ENCODE peak calls at places on chromosomes 3 and 15, in ten cellular contexts. Y is upper lobe of right lung; T is naive thymus-derived CD4-positive, alpha-beta T cell; I is A549; A is upper lobe of left lung; B is CD8-positive, alpha-beta T cell; C is SK-N-SH; V is WERI-Rb-1; N is lower lobe of right lung; Z is HepG2. L is an unnamed sample. For H3K9me3, the result is how much of the 10 kb centered on the place peaks cover.

GRCh38 chr15:99019558-99020540 is 12.3 kb upstream of the PGPEP1L start:
- DNase-seq in Y (no peak), T (no peak), I (peak), A (no peak), B (no peak), C (no peak), V (no peak), N (no peak), Z (peak), L (no peak)

GRCh38 chr15:92839696-92840095 is 60.4 kb upstream of the CHD2 start:
- DNase-seq in Y (no peak), T (no peak), I (no peak), A (no peak), B (no peak), C (no peak), V (no peak), N (no peak), Z (no peak), L (no peak)

GRCh38 chr3:45870099-45870498 is 16.2 kb upstream of the CCR9 start:
- DNase-seq in Y (no peak), T (peak), I (no peak), A (no peak), B (peak), C (no peak), V (no peak), N (no peak), Z (no peak), L (peak)

GRCh38 chr3:79202471-79203143 is 565.2 kb downstream of the ROBO1 start:
- DNase-seq in Y (no peak), T (no peak), I (no peak), A (no peak), B (no peak), C (no peak), V (no peak), N (no peak), Z (no peak), L (no peak)

GRCh38 chr3:130601662-130602061 is 84.7 kb downstream of the COL6A6 start:
- DNase-seq in Y (no peak), T (no peak), I (no peak), A (no peak), B (no peak), C (no peak), V (no peak), N (no peak), Z (no peak), L (no peak)

GRCh38 chr3:100045696-100046095 is 68.6 kb downstream of the FILIP1L start:
- DNase-seq in Y (peak), T (no peak), I (no peak), A (no peak), B (no peak), C (no peak), V (no peak), N (no peak), Z (no peak), L (no peak)

GRCh38 chr3:122560680-122561079 is 3.4 kb downstream of the PARP9 start:
- DNase-seq in Y (no peak), T (peak), I (peak), A (no peak), B (peak), C (peak), V (peak), N (no peak), Z (peak), L (peak)

GRCh38 chr3:155753038-155753647 is 8.3 kb upstream of the PLCH1 start:
- DNase-seq in Y (no peak), T (peak), I (peak), A (no peak), B (no peak), C (peak), V (no peak), N (no peak), Z (peak), L (no peak)

GRCh38 chr15:74781673-74782595 is at the start of gene CSK:
- DNase-seq in Y (peak), T (peak), I (peak), A (peak), B (peak), C (peak), V (peak), N (peak), Z (no peak), L (peak)

GRCh38 chr3:176106380-176106779 is 1090.9 kb downstream of the TBL1XR1 start:
- DNase-seq in Y (no peak), T (no peak), I (no peak), A (no peak), B (no peak), C (no peak), V (no peak), N (no peak), Z (no peak), L (no peak)

GRCh38 chr3:194950906-194951628 is 265.4 kb downstream of the FAM43A start:
- DNase-seq in Y (no peak), T (no peak), I (no peak), A (peak), B (no peak), C (no peak), V (no peak), N (no peak), Z (no peak), L (no peak)

GRCh38 chr15:31801152-31801551 is 229.2 kb upstream of the CHRNA7 start:
- DNase-seq in Y (no peak), T (no peak), I (no peak), A (no peak), B (no peak), C (peak), V (no peak), N (peak), Z (no peak), L (no peak)

GRCh38 chr3:195583831-195584542 is at the start of gene APOD:
- DNase-seq in Y (no peak), T (no peak), I (peak), A (peak), B (no peak), C (no peak), V (no peak), N (peak), Z (no peak), L (no peak)

GRCh38 chr3:13823186-13823585 is 56.7 kb downstream of the WNT7A start:
- DNase-seq in Y (no peak), T (no peak), I (no peak), A (no peak), B (no peak), C (no peak), V (no peak), N (no peak), Z (no peak), L (no peak)

GRCh38 chr3:13815088-13815683 is 64.7 kb downstream of the WNT7A start:
- DNase-seq in Y (no peak), T (no peak), I (no peak), A (no peak), B (no peak), C (no peak), V (no peak), N (no peak), Z (no peak), L (no peak)

GRCh38 chr3:13821156-13821555 is 58.7 kb downstream of the WNT7A start:
- DNase-seq in Y (no peak), T (no peak), I (no peak), A (no peak), B (no peak), C (no peak), V (no peak), N (no peak), Z (no peak), L (no peak)

GRCh38 chr3:13822042-13822441 is 57.8 kb downstream of the WNT7A start:
- DNase-seq in Y (peak), T (no peak), I (no peak), A (no peak), B (no peak), C (no peak), V (no peak), N (no peak), Z (no peak), L (no peak)

GRCh38 chr3:13818919-13819318 is 61.0 kb downstream of the WNT7A start:
- DNase-seq in Y (peak), T (no peak), I (no peak), A (peak), B (no peak), C (no peak), V (no peak), N (peak), Z (no peak), L (no peak)
- H3K9me3 ChIP-seq in Y (under half), T (under half), I (under half), A (under half), B (under half), C (under half), V (under half), N (under half), Z (under half), L (under half)

GRCh38 chr3:5540532-5540931 is 353.0 kb downstream of the EDEM1 start:
- DNase-seq in Y (no peak), T (no peak), I (no peak), A (no peak), B (no peak), C (no peak), V (no peak), N (no peak), Z (no peak), L (no peak)

GRCh38 chr3:5543047-5543446 is 355.5 kb downstream of the EDEM1 start:
- DNase-seq in Y (no peak), T (no peak), I (no peak), A (no peak), B (no peak), C (no peak), V (no peak), N (no peak), Z (no peak), L (no peak)

GRCh38 chr3:5545719-5546118 is 358.2 kb downstream of the EDEM1 start:
- DNase-seq in Y (no peak), T (no peak), I (no peak), A (no peak), B (no peak), C (no peak), V (no peak), N (no peak), Z (no peak), L (no peak)

DNA sequence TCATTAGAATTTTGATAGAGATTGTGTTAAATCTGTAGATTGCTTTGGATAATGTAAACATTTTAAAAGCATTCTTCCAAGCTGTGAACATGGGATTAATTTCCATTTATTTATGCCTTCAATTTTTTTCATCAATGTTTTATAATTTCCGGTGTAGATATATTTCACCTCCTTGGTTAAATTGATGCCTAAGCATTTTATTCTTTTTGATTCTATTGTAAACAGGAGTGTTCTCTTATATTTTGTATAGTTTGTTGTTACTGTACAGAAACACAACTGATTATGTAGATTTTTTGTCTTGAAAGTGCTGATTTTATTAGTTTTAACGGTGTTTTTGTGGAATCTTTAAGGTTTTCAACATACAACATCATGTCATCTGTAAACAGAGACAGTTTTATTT is 355.0 kb downstream of the EDEM1 start:
- DNase-seq in Y (no peak), T (no peak), I (no peak), A (no peak), B (no peak), C (no peak), V (no peak), N (no peak), Z (no peak), L (no peak)
- H3K9me3 ChIP-seq in Y (under half), T (under half), I (under half), A (under half), B (under half), C (under half), V (under half), N (under half), Z (half or more), L (under half)

GRCh38 chr3:31553258-31553657 is 20.5 kb downstream of the STT3B start:
- DNase-seq in Y (no peak), T (no peak), I (no peak), A (no peak), B (no peak), C (no peak), V (no peak), N (no peak), Z (no peak), L (no peak)
- H3K9me3 ChIP-seq in Y (under half), T (under half), I (under half), A (under half), B (under half), C (under half), V (under half), N (under half), Z (under half), L (under half)

GRCh38 chr15:27328616-27329015 is 357.6 kb downstream of the GABRG3 start:
- DNase-seq in Y (no peak), T (no peak), I (no peak), A (no peak), B (no peak), C (no peak), V (no peak), N (no peak), Z (no peak), L (no peak)

GRCh38 chr15:27324871-27325270 is 353.9 kb downstream of the GABRG3 start:
- DNase-seq in Y (no peak), T (no peak), I (no peak), A (no peak), B (no peak), C (no peak), V (no peak), N (no peak), Z (no peak), L (no peak)

DNA sequence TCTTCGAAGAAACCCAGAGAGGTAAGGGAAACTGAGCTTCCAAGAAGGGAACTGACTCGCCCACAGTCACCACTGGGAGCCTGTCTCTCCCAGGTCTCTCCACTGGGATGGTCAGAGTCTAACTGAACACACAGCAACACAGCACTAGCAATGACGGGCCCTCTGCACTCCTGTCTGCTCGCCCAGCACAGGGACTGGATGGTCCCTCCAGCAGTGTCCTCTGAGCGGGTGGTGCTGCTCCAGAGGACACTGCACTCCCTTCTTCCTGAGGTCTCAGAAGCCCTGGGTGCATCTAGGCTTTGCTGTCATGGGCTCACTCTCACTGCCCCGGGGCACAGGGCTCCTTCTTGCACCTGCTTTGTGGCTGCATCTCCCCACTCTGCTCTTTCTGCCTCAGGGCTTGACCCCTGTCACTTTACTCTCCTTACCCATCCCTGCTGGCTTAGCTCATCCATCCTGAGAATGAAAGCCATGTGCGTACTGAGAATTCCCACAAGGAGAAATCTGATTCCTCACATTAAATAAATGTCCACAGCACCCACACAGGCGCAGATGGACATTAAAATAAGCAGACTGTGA is 356.6 kb downstream of the GABRG3 start:
- DNase-seq in Y (no peak), T (no peak), I (no peak), A (no peak), B (no peak), C (no peak), V (no peak), N (no peak), Z (no peak), L (no peak)
- H3K9me3 ChIP-seq in Y (under half), T (under half), I (under half), A (under half), B (under half), C (under half), V (under half), N (under half), Z (under half), L (under half)

GRCh38 chr3:128421439-128421836 is 45.3 kb downstream of the DNAJB8 start:
- DNase-seq in Y (no peak), T (no peak), I (no peak), A (peak), B (no peak), C (no peak), V (no peak), N (no peak), Z (no peak), L (no peak)
- H3K9me3 ChIP-seq in Y (under half), T (under half), I (under half), A (under half), B (under half), C (under half), V (under half), N (under half), Z (under half), L (under half)

DNA sequence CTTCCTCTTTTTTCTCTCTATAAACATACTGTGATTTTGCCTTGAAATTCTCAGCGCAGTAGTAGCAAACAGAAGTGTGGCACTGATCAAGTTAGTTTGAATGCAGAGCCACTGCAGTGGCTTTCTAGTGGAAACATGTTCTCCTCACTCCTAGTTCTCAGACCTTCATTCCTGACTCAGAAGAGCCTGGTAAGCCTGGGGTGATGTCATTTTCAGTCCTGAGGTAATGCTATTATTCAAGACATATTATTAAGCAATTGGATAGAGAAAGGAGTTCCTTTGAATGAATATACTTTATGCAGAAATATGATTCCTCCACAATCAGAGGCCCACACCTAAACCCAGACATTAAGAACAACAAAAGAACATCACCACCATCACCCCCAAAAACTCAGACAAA is 255.2 kb upstream of the TBL1XR1 start:
- DNase-seq in Y (no peak), T (no peak), I (peak), A (no peak), B (no peak), C (no peak), V (no peak), N (no peak), Z (no peak), L (no peak)
- H3K9me3 ChIP-seq in Y (under half), T (under half), I (under half), A (under half), B (under half), C (under half), V (under half), N (under half), Z (under half), L (under half)